ENCODE peak calls at places on chromosomes 7 and 10, in four cellular contexts. F is esophagus squamous epithelium, B is thoracic aorta, X is lower lobe of right lung. Z is an unnamed sample.

GRCh38 chr7:37424995-37425394 is 23.7 kb downstream of the ELMO1 start:
- DNase-seq in B (no peak), F (no peak), X (no peak), Z (no peak)

GRCh38 chr10:381346-381745 is 246.1 kb downstream of the ZMYND11 start:
- DNase-seq in X (no peak), B (no peak), F (no peak), Z (no peak)

GRCh38 chr7:116522247-116522646 is 2.6 kb upstream of the CAV1 start:
- DNase-seq in X (no peak), F (no peak), B (no peak), Z (no peak)

GRCh38 chr10:104317195-104318095 is 20.8 kb downstream of the ITPRIP start:
- DNase-seq in X (no peak), F (no peak), B (no peak), Z (no peak)

GRCh38 chr7:42156541-42156865 is 80.5 kb downstream of the GLI3 start:
- DNase-seq in X (no peak), B (no peak), F (no peak), Z (no peak)

GRCh38 chr10:1050145-1050544 is 1.2 kb upstream of the IDI1 start:
- DNase-seq in B (no peak), X (no peak), F (no peak), Z (no peak)

GRCh38 chr10:69826094-69826493 is 24.4 kb downstream of the COL13A1 start:
- DNase-seq in B (no peak), F (no peak), X (no peak), Z (peak)

GRCh38 chr7:92588561-92588960 is 1.6 kb downstream of the FAM133B start:
- DNase-seq in B (no peak), X (no peak), F (no peak), Z (no peak)

GRCh38 chr7:101347477-101347876 is 15.2 kb upstream of the COL26A1 start:
- DNase-seq in F (no peak), B (no peak), X (no peak), Z (no peak)

GRCh38 chr10:105502076-105502475 is 861.0 kb downstream of the SORCS3 start:
- DNase-seq in F (no peak), X (no peak), B (no peak), Z (no peak)

GRCh38 chr7:35593896-35594295 is 101.0 kb downstream of the HERPUD2 start:
- DNase-seq in F (no peak), X (no peak), B (no peak), Z (peak)

GRCh38 chr10:33661580-33662269 is 327.3 kb upstream of the NRP1 start:
- DNase-seq in B (peak), X (peak), F (peak), Z (peak)

GRCh38 chr7:132709971-132710567 is 133.8 kb upstream of the PLXNA4 start:
- DNase-seq in X (no peak), B (no peak), F (no peak), Z (peak)

DNA sequence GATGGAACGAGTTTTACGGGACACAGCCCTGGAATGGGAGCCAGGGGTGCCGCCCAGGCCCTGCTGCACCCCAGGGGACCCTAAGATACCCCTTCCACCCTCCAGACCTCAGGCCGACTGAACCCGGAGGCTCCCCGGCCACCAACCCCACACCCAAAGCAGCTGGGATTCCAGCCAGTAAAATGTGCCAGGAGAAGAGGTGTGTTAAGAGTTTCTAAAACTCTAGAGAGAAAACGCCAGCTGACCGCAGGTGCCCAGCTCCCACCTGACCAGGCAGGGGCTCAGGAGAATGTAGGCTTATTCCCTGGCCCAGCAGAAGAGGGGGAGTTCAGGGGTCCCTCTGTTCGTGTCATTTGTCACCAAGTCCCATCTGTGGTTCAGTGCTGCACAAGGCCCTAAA is 17.5 kb downstream of the NUDT1 start:
- DNase-seq in X (peak), F (no peak), B (no peak), Z (no peak)
- H3K4me3 ChIP-seq in X (no peak), F (no peak), B (no peak), Z (no peak)

DNA sequence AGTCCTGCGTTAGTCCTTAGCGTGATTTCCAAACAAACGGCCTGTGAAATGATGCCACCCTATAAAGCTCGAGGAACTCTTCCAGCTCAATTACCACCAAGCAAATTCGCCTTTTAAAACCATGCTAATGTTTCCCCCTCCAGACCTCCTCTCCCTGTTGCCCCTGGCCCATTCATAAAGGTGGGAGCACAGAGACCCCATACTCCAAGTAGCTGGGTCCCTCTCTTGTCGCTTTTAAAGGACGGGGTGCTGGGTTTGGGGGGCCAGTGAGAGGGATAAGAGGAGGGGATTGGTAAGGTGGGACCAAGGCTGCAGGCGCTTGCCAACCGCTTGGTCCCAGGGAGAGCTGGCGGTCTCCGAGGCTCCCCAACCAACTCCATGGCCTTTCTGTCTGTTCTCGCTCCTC is 1.2 kb downstream of the HMX2 start:
- DNase-seq in B (no peak), X (no peak), F (no peak), Z (no peak)
- H3K4me3 ChIP-seq in B (peak), X (peak), F (peak), Z (no peak)

GRCh38 chr10:30182191-30183075 is 123.0 kb upstream of the JCAD start:
- DNase-seq in X (no peak), F (no peak), B (no peak), Z (no peak)
- H3K4me3 ChIP-seq in X (no peak), F (no peak), B (no peak), Z (no peak)

DNA sequence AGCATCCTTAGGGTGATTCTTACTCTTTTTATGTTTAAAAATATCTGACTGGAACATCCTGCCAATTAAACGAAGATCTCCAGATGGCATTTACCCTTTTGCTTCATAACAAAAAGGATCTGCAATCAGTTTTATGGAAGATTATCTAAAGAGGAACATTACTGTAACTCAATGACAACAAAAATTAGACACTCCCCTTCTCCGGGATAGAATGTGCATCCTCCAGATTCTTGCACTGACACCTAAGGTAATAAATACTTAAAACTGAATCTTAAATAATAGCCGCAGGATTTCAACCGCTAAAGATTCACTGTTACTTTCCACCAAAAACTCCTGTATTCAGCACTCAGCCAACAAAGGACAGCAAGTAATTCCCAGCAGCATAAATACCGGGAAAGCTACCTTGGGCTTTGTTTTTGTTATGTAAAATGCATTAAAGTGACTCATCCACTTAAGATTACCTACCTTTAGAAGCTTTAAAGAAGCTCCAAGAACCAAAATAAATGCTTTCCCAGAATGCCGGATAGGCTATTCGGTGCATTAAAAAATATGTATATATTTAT is 1.6 kb downstream of the CACNA2D1 start:
- DNase-seq in F (no peak), X (no peak), B (no peak), Z (no peak)
- H3K4me3 ChIP-seq in F (no peak), X (peak), B (peak), Z (no peak)

DNA sequence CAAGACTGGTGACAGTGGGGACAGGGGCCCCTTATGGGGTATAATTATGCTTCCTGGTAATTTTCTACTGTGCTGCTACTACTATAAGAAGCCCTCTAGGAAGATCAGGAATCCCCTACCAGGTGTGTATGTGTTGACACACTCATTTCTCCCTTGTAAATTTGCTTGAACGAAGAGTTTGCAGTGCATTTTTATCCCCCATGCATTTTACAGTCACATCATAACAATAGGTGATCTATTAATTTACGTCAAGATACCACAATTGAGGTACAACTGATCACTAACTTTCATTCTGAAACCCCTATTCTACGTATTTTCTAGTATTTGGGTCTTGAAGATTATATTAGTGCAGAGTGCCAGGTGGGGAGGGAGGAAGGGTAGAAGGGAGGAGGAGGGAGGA is 252.2 kb downstream of the NSUN6 start:
- DNase-seq in F (no peak), B (no peak), X (no peak), Z (no peak)
- H3K4me3 ChIP-seq in F (no peak), B (no peak), X (no peak), Z (no peak)

GRCh38 chr10:24320373-24320772 is 111.4 kb downstream of the KIAA1217 start:
- DNase-seq in X (no peak), F (no peak), B (no peak), Z (no peak)
- H3K4me3 ChIP-seq in X (no peak), F (no peak), B (no peak), Z (no peak)

GRCh38 chr7:27106181-27106905 is 3.9 kb upstream of the HOXA2 start:
- DNase-seq in X (no peak), F (no peak), B (no peak), Z (peak)

GRCh38 chr7:27108390-27109127 is 6.1 kb upstream of the HOXA2 start:
- DNase-seq in B (no peak), X (peak), F (no peak), Z (peak)

GRCh38 chr7:27107901-27108381 is 5.5 kb upstream of the HOXA2 start:
- DNase-seq in F (no peak), X (no peak), B (no peak), Z (peak)

GRCh38 chr7:27106906-27107250 is 4.4 kb upstream of the HOXA2 start:
- DNase-seq in X (no peak), B (no peak), F (no peak), Z (no peak)

GRCh38 chr7:27107391-27107900 is 5.0 kb upstream of the HOXA2 start:
- DNase-seq in B (no peak), X (no peak), F (no peak), Z (no peak)
- H3K4me3 ChIP-seq in B (peak), X (peak), F (peak), Z (no peak)

DNA sequence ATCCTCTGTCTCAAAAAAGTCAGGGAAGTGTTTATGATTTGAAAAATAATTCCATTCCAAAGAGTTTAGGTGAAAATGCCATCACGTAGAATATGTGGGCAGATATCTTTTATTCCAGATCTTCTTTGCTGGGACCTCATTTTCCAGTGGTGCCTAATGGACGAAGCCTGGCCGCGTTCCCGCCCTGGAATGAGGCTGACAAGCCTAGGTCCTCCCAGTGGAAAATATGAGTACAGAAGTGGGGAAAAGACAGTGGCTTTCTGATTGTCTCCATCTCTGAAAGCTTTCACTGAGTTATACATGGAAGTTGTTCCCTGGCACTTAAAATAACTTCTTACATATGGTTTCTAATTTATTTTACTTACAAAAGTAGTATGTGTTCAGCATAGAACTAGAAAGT is 139.4 kb downstream of the TACC2 start:
- DNase-seq in X (no peak), F (no peak), B (no peak), Z (no peak)
- H3K4me3 ChIP-seq in X (peak), F (no peak), B (peak), Z (no peak)

DNA sequence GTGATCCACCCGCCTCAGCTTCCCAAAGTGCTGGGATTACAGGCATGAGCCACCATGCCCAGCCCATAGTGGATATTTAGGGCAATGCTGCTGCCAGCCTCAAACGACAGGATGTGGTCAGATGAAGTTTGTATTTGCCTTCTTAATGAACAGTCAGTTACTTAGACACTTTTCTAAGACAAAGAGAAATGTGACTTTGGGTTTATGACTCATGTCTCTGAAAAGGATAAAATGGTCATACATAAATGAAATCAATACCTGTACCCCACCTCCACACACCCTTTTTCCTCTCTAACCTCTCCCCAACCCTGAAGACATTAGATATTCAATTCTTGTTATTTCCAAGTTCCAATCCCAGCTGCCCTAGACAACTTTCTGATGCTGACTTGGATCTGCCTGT is 109.3 kb upstream of the INSIG1 start:
- DNase-seq in B (no peak), F (no peak), X (no peak), Z (no peak)
- H3K4me3 ChIP-seq in B (no peak), F (no peak), X (no peak), Z (no peak)

GRCh38 chr10:91271886-91272285 is 51.4 kb downstream of the PCGF5 start:
- DNase-seq in F (no peak), B (no peak), X (no peak), Z (no peak)
- H3K4me3 ChIP-seq in F (no peak), B (no peak), X (no peak), Z (no peak)